ENCODE peak calls at places on chromosome 4, in five cellular contexts. V is CD4-positive, CD25-positive, alpha-beta regulatory T cell; S is SW480; F is ovary; D is aorta. A is an unnamed sample.

GRCh38 chr4:1512738-1513660 is 106.8 kb upstream of the NKX1-1 start:
- DNase-seq in V (peak), S (peak), F (no peak), D (peak), A (no peak)

GRCh38 chr4:76622126-76622525 is 187.1 kb downstream of the SHROOM3 start:
- DNase-seq in V (no peak), S (no peak), F (no peak), D (no peak), A (no peak)

GRCh38 chr4:89212666-89213381 is 94.8 kb downstream of the GPRIN3 start:
- DNase-seq in V (no peak), S (no peak), F (no peak), D (no peak), A (no peak)

GRCh38 chr4:173167793-173168395 is 717 bp upstream of the GALNT7 start:
- DNase-seq in V (peak), S (peak), F (no peak), D (no peak), A (peak)

GRCh38 chr4:177596035-177596434 is 153.8 kb upstream of the AGA start:
- DNase-seq in V (peak), S (peak), F (no peak), D (peak), A (peak)

GRCh38 chr4:1574601-1575417 is 109.3 kb downstream of the FAM53A start:
- DNase-seq in V (no peak), S (no peak), F (no peak), D (peak), A (no peak)

GRCh38 chr4:5019274-5019673 is at the start of gene CYTL1:
- DNase-seq in V (no peak), S (no peak), F (no peak), D (no peak), A (no peak)

GRCh38 chr4:61462451-61463326 is 262.6 kb downstream of the ADGRL3 start:
- DNase-seq in V (no peak), S (no peak), F (no peak), D (no peak), A (no peak)

GRCh38 chr4:60683953-60684352 is 516.2 kb upstream of the ADGRL3 start:
- DNase-seq in V (no peak), S (no peak), F (no peak), D (no peak), A (no peak)

GRCh38 chr4:108693211-108693610 is 42.8 kb downstream of the OSTC start:
- DNase-seq in V (no peak), S (no peak), F (no peak), D (no peak), A (no peak)

GRCh38 chr4:128558896-128559669 is 250.4 kb upstream of the JADE1 start:
- DNase-seq in V (no peak), S (no peak), F (no peak), D (no peak), A (no peak)

GRCh38 chr4:105944535-105944934 is 49.3 kb downstream of the NPNT start:
- DNase-seq in V (no peak), S (no peak), F (no peak), D (no peak), A (no peak)

GRCh38 chr4:6926081-6926480 is 16.5 kb downstream of the TBC1D14 start:
- DNase-seq in V (peak), S (no peak), F (no peak), D (no peak), A (no peak)

GRCh38 chr4:161404346-161405110 is 759.3 kb downstream of the FSTL5 start:
- DNase-seq in V (no peak), S (no peak), F (no peak), D (no peak), A (no peak)